ENCODE peak calls at places on chromosomes 3 and 15, in five cellular contexts. H, Y, I, W and Z are unnamed samples.

GRCh38 chr15:86892774-86893449 is 813.2 kb downstream of the AGBL1 start:
- DNase-seq in H (no peak), Y (no peak), I (no peak), W (no peak), Z (no peak)

GRCh38 chr15:49458145-49458544 is 35.1 kb downstream of the FGF7 start:
- DNase-seq in H (no peak), Y (no peak), I (no peak), W (no peak), Z (no peak)

GRCh38 chr3:139520028-139520737 is 19.4 kb downstream of the RBP1 start:
- DNase-seq in H (no peak), Y (no peak), I (peak; percentile 69), W (no peak), Z (peak; percentile 27)

GRCh38 chr15:86865920-86866319 is 786.2 kb downstream of the AGBL1 start:
- DNase-seq in H (no peak), Y (no peak), I (no peak), W (no peak), Z (no peak)

GRCh38 chr3:127489357-127489756 is 101.2 kb downstream of the TPRA1 start:
- DNase-seq in H (no peak), Y (no peak), I (no peak), W (no peak), Z (no peak)

GRCh38 chr3:188554404-188554803 is 400.4 kb downstream of the LPP start:
- DNase-seq in H (no peak), Y (no peak), I (no peak), W (no peak), Z (no peak)

GRCh38 chr15:64454282-64454681 is 6.1 kb upstream of the ZNF609 start:
- DNase-seq in H (no peak), Y (no peak), I (no peak), W (no peak), Z (no peak)

GRCh38 chr15:80107204-80107603 is 45.6 kb upstream of the FAH start:
- DNase-seq in H (no peak), Y (no peak), I (no peak), W (no peak), Z (no peak)

GRCh38 chr3:57086201-57086600 is 25.7 kb downstream of the SPATA12 start:
- DNase-seq in H (no peak), Y (no peak), I (no peak), W (no peak), Z (no peak)

GRCh38 chr15:69760890-69761568 is 308.4 kb downstream of the RPLP1 start:
- DNase-seq in H (peak; percentile 97), Y (peak; percentile 83), I (peak; percentile 86), W (peak; percentile 54), Z (peak; percentile 30)

GRCh38 chr3:134768116-134768515 is 26.9 kb upstream of the EPHB1 start:
- DNase-seq in H (no peak), Y (no peak), I (no peak), W (no peak), Z (no peak)

GRCh38 chr3:130276203-130276803 is 69.2 kb upstream of the COL6A5 start:
- DNase-seq in H (peak; percentile 60), Y (no peak), I (peak; percentile 23), W (no peak), Z (peak; percentile 16)

GRCh38 chr3:97910931-97911351 is 61.3 kb downstream of the RIOX2 start:
- DNase-seq in H (no peak), Y (no peak), I (no peak), W (no peak), Z (no peak)

GRCh38 chr3:197132916-197133530 is 103.4 kb upstream of the MELTF start:
- DNase-seq in H (no peak), Y (no peak), I (no peak), W (no peak), Z (no peak)

GRCh38 chr15:25171856-25172687 is 217.3 kb downstream of the SNRPN start:
- DNase-seq in H (no peak), Y (peak; percentile 41), I (no peak), W (no peak), Z (no peak)

GRCh38 chr3:51703776-51704510 is 2.9 kb upstream of the GRM2 start:
- DNase-seq in H (no peak), Y (peak; percentile 63), I (no peak), W (no peak), Z (no peak)

GRCh38 chr3:188948658-188949400 is 222.9 kb upstream of the TPRG1 start:
- DNase-seq in H (peak; percentile 89), Y (no peak), I (peak; percentile 67), W (peak; percentile 42), Z (no peak)

GRCh38 chr3:63900459-63900858 is 11.7 kb downstream of the SCAANT1 start:
- DNase-seq in H (peak; percentile 86), Y (no peak), I (no peak), W (no peak), Z (no peak)

GRCh38 chr3:51588724-51589123 is 50.2 kb downstream of the RAD54L2 start:
- DNase-seq in H (peak; percentile 58), Y (no peak), I (no peak), W (no peak), Z (no peak)

GRCh38 chr3:89059201-89059600 is 48.2 kb upstream of the EPHA3 start:
- DNase-seq in H (no peak), Y (no peak), I (no peak), W (no peak), Z (no peak)

GRCh38 chr3:69116897-69117296 is 5.5 kb downstream of the LMOD3 start:
- DNase-seq in H (no peak), Y (no peak), I (peak; percentile 36), W (peak; percentile 47), Z (no peak)

GRCh38 chr3:42689421-42690014 is 4.2 kb downstream of the KLHL40 start:
- DNase-seq in H (no peak), Y (peak; percentile 38), I (no peak), W (no peak), Z (no peak)

GRCh38 chr3:195245531-195245951 is 25.4 kb downstream of the XXYLT1 start:
- DNase-seq in H (no peak), Y (no peak), I (no peak), W (no peak), Z (no peak)

GRCh38 chr3:126473292-126474168 is 2.2 kb downstream of the ZXDC start:
- DNase-seq in H (no peak), Y (peak; percentile 72), I (no peak), W (no peak), Z (no peak)

GRCh38 chr3:87397210-87397609 is 120.8 kb upstream of the POU1F1 start:
- DNase-seq in H (peak; percentile 75), Y (no peak), I (no peak), W (no peak), Z (no peak)

GRCh38 chr3:118412503-118412902 is 622.1 kb downstream of the IGSF11 start:
- DNase-seq in H (no peak), Y (no peak), I (no peak), W (no peak), Z (no peak)

GRCh38 chr15:89243691-89244511 is at the start of gene FANCI:
- DNase-seq in H (peak; percentile 92), Y (peak; percentile 99), I (peak; percentile 89), W (peak; percentile 97), Z (peak; percentile 84)
- TF ChIP-seq POLR2AphosphoS5 in H (peak; percentile 56), Y (peak; percentile 89), I (peak; percentile 61), W (peak; percentile 93), Z (peak; percentile 37)

DNA sequence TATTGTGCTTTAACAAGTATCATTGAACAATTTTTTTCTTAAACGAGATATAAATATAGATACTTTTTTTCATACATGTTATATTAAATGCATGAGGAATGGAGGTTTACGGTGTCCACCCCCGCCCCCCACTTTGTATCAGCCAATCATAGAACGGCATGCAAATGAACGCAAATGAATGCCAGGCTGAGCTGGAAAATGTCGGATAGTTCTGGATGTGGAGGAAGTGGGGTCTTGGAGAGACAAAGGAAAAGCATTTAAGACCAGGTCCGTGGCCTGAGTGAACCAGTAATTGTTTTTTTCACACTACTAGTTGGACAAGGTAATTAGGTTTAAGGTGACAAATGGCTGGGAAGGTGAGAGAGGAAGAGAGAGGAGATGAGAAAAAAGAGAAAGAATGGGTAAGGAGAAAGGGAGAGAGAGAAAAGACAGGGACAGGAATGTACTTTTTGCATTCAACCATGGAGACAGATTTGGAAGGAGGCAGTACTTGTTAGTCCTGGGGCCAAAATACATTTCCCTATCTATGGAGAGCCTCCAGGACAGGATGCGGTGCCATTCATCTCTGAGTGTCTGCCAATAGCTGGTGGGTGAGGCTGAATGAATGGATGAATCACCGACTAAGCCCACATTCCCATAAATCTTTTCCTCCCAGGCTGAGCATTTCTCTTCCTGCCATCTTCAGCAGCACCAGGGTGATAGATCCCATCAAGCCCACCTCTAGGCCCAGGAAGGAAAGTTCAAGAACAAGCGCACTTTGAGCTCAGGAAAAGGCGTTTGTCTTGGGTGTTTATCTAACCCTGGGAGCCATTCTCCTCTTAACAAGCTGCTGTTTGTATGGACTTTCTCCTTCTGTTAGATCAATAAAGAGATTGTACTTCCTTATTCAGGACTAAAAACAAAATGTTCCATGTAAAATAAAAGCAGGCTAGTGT is 1.4 kb upstream of the RAD18 start:
- DNase-seq in H (peak; percentile 51), Y (no peak), I (peak; percentile 75), W (peak; percentile 47), Z (no peak)
- TF ChIP-seq POLR2A in H (no peak), Y (no peak), I (no peak), W (no peak), Z (no peak)

GRCh38 chr3:46926039-46926438 is 48.5 kb downstream of the PTH1R start:
- DNase-seq in H (peak; percentile 52), Y (peak; percentile 78), I (no peak), W (no peak), Z (no peak)
- TF ChIP-seq POLR2AphosphoS5 in H (no peak), Y (no peak), I (no peak), W (no peak), Z (no peak)

DNA sequence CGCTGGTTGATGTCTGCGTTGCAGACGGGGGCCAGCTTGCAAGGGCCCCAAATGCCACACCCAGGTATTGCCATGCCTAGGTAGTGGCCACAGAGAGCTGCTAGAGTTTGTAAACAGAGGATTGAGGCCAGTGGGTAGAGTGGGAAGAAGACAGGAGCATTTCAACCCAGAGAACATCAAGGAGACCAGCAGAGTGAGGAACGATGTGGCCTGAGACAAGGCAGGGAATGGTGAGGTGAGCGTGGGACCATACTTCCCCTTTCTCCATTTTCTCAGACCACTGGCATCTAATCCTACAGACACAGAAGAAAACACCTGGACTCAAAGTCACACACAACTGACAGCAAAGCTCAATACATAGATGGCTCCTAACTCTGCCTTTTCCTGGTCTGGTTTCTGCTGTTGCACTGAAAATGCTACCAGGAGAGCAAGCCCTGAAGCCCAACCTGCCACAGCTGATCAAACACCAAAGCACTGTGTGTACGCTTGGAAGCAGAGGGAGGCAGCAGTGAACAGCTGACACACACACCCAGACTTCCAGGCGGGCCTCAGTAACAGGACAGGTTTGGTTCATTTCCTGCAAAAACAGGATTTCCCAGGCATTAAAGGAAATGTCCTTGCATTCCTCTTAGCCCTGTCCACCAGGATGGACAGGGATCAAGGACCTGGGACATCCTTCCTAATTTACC is 1.6 kb downstream of the FAM174B start:
- DNase-seq in H (peak; percentile 83), Y (no peak), I (no peak), W (peak; percentile 80), Z (no peak)
- TF ChIP-seq POLR2A in H (no peak), Y (no peak), I (no peak), W (no peak), Z (no peak)

GRCh38 chr15:90192961-90193786 is 8.0 kb upstream of the SEMA4B start:
- DNase-seq in H (no peak), Y (peak; percentile 66), I (no peak), W (no peak), Z (no peak)
- TF ChIP-seq POLR2AphosphoS5 in H (no peak), Y (no peak), I (peak; percentile 4), W (no peak), Z (no peak)